ENCODE peak calls at places on chromosomes 11 and 22, in nine cellular contexts. Z is right lobe of liver, C is A549, K is testis, N is esophagus squamous epithelium, B is stomach, U is psoas muscle, D is cardiac muscle cell, W is left ventricle myocardium inferior. Y is an unnamed sample.

GRCh38 chr22:20429254-20430100 is 8.1 kb downstream of the SCARF2 start:
- DNase-seq in U (peak), D (no peak), W (peak), Z (peak), K (peak), B (peak), C (no peak), N (no peak), Y (peak)

GRCh38 chr22:50674606-50675552 is 2.3 kb downstream of the SHANK3 start:
- DNase-seq in C (peak), Z (no peak), D (peak), B (peak), K (no peak), N (no peak), W (no peak), U (no peak), Y (peak)

GRCh38 chr11:12469451-12469850 is 92.1 kb downstream of the PARVA start:
- DNase-seq in N (no peak), W (no peak), Z (no peak), U (peak), C (no peak), B (no peak), D (peak), K (no peak), Y (no peak)

GRCh38 chr11:131033151-131033651 is 116.9 kb upstream of the SNX19 start:
- DNase-seq in K (peak), N (no peak), Z (no peak), D (peak), B (no peak), C (peak), U (no peak), W (no peak), Y (no peak)

GRCh38 chr11:75505966-75506692 is 19.6 kb downstream of the GDPD5 start:
- DNase-seq in N (no peak), Z (no peak), K (peak), C (no peak), U (no peak), B (no peak), W (peak), D (peak), Y (no peak)

GRCh38 chr22:22111267-22111751 is 128.7 kb upstream of the TOP3B start:
- DNase-seq in W (no peak), D (peak), N (no peak), Z (no peak), U (no peak), C (peak), K (no peak), B (no peak), Y (no peak)

GRCh38 chr11:106496677-106497076 is 419.2 kb downstream of the AASDHPPT start:
- DNase-seq in Z (no peak), U (no peak), W (no peak), D (no peak), N (no peak), C (no peak), K (no peak), B (no peak), Y (no peak)

GRCh38 chr22:31956360-31956759 is 12.0 kb downstream of the YWHAH start:
- DNase-seq in D (no peak), W (no peak), K (no peak), N (no peak), U (no peak), Z (no peak), B (no peak), C (no peak), Y (no peak)

GRCh38 chr22:35631597-35631996 is 14.5 kb upstream of the MB start:
- DNase-seq in D (peak), N (no peak), U (peak), B (peak), Z (peak), C (peak), W (no peak), K (peak), Y (peak)

GRCh38 chr11:126147268-126148111 is 64.0 kb downstream of the RPUSD4 start:
- DNase-seq in B (no peak), N (no peak), K (no peak), W (no peak), U (no peak), Z (no peak), D (no peak), C (peak), Y (no peak)

GRCh38 chr22:37486224-37486845 is at the start of gene MFNG:
- DNase-seq in B (peak), U (peak), D (peak), W (peak), K (peak), C (peak), Z (peak), N (peak), Y (peak)

GRCh38 chr22:19970031-19970478 is 28.4 kb upstream of the TXNRD2 start:
- DNase-seq in B (no peak), Z (no peak), W (no peak), K (no peak), U (no peak), D (no peak), N (no peak), C (no peak), Y (no peak)

GRCh38 chr11:26649884-26650283 is 72.0 kb downstream of the SLC5A12 start:
- DNase-seq in B (peak), N (no peak), C (peak), U (no peak), K (peak), Z (peak), D (peak), W (no peak), Y (peak)

GRCh38 chr22:16695261-16695660 is 102.7 kb upstream of the CCT8L2 start:
- DNase-seq in U (no peak), K (no peak), Z (no peak), C (no peak), B (no peak), D (no peak), W (no peak), N (no peak), Y (no peak)

GRCh38 chr11:6402561-6402981 is 12.3 kb downstream of the SMPD1 start:
- DNase-seq in D (no peak), N (no peak), B (no peak), C (no peak), U (no peak), Z (no peak), W (no peak), K (no peak), Y (no peak)

GRCh38 chr22:36341640-36342041 is 46.1 kb downstream of the MYH9 start:
- DNase-seq in W (no peak), K (no peak), B (no peak), N (no peak), Z (no peak), D (no peak), C (no peak), U (no peak), Y (no peak)

GRCh38 chr11:109735139-109735538 is 313.1 kb downstream of the C11orf87 start:
- DNase-seq in U (no peak), W (no peak), C (no peak), K (no peak), D (no peak), Z (no peak), B (no peak), N (no peak), Y (no peak)

GRCh38 chr11:44496391-44496790 is 69.1 kb upstream of the CD82 start:
- DNase-seq in C (no peak), N (no peak), W (no peak), U (no peak), Z (no peak), D (no peak), K (no peak), B (no peak), Y (no peak)

GRCh38 chr22:27045103-27045940 is 387.9 kb downstream of the MIAT start:
- DNase-seq in U (no peak), N (no peak), C (peak), B (no peak), K (no peak), D (peak), W (no peak), Z (no peak), Y (no peak)

GRCh38 chr11:10993186-10993585 is 135.3 kb upstream of the ZBED5 start:
- DNase-seq in B (no peak), W (no peak), C (no peak), U (no peak), N (no peak), Z (no peak), D (no peak), K (no peak), Y (no peak)

GRCh38 chr11:101584651-101585050 is 844 bp upstream of the TRPC6 start:
- DNase-seq in D (no peak), U (no peak), N (no peak), B (no peak), W (no peak), C (no peak), Z (no peak), K (no peak), Y (no peak)

GRCh38 chr11:6604081-6604626 is 580 bp downstream of the ILK start:
- DNase-seq in K (peak), W (no peak), B (peak), Z (no peak), C (peak), U (peak), N (no peak), D (peak), Y (peak)

GRCh38 chr11:77823775-77824174 is 2.8 kb downstream of the AAMDC start:
- DNase-seq in K (no peak), B (no peak), U (no peak), Z (no peak), N (no peak), W (no peak), C (no peak), D (peak), Y (no peak)

GRCh38 chr22:41334215-41334614 is 32.9 kb downstream of the ZC3H7B start:
- DNase-seq in N (no peak), W (no peak), U (no peak), Z (peak), K (no peak), D (no peak), C (no peak), B (no peak), Y (no peak)

GRCh38 chr22:45263790-45264269 is 20.9 kb upstream of the UPK3A start:
- DNase-seq in B (peak), C (peak), U (peak), Z (peak), D (peak), K (peak), N (no peak), W (peak), Y (peak)

GRCh38 chr11:23923357-23923756 is 573.5 kb upstream of the LUZP2 start:
- DNase-seq in W (no peak), U (no peak), D (no peak), K (no peak), C (no peak), B (no peak), N (no peak), Z (no peak), Y (no peak)

GRCh38 chr22:36016656-36017055 is 12.0 kb downstream of the RBFOX2 start:
- DNase-seq in Z (no peak), W (no peak), U (no peak), K (no peak), D (peak), N (no peak), C (no peak), B (no peak), Y (no peak)

GRCh38 chr22:22235564-22235963 is 9.0 kb upstream of the VPREB1 start:
- DNase-seq in W (no peak), N (no peak), K (peak), C (peak), U (no peak), D (peak), B (no peak), Z (no peak), Y (peak)

GRCh38 chr11:10304495-10305261 is at the start of gene ADM:
- DNase-seq in Z (peak), K (peak), D (peak), C (peak), W (peak), N (peak), U (peak), B (peak), Y (peak)

GRCh38 chr22:26321469-26321913 is 107.6 kb upstream of the ASPHD2 start:
- DNase-seq in U (peak), D (no peak), W (peak), K (peak), N (no peak), C (peak), B (no peak), Z (no peak), Y (no peak)

GRCh38 chr11:134512061-134512460 is 100.0 kb upstream of the B3GAT1 start:
- DNase-seq in D (no peak), C (no peak), Z (peak), N (no peak), B (peak), U (no peak), W (no peak), K (no peak), Y (no peak)

GRCh38 chr11:22680628-22681027 is 14.2 kb downstream of the GAS2 start:
- DNase-seq in D (no peak), N (no peak), C (peak), U (no peak), K (no peak), Z (no peak), W (no peak), B (no peak), Y (no peak)

GRCh38 chr11:17511571-17511970 is 32.6 kb downstream of the USH1C start:
- DNase-seq in C (no peak), K (no peak), U (no peak), N (no peak), W (no peak), Z (no peak), B (no peak), D (no peak), Y (no peak)

GRCh38 chr11:35145249-35145648 is 6.3 kb downstream of the CD44 start:
- DNase-seq in C (no peak), U (peak), Z (no peak), B (peak), N (no peak), W (no peak), D (no peak), K (no peak), Y (no peak)
- TF ChIP-seq CTCF in C (no peak), U (no peak), Z (no peak), B (no peak), N (no peak), W (no peak), D (no peak), K (no peak), Y (no peak)

DNA sequence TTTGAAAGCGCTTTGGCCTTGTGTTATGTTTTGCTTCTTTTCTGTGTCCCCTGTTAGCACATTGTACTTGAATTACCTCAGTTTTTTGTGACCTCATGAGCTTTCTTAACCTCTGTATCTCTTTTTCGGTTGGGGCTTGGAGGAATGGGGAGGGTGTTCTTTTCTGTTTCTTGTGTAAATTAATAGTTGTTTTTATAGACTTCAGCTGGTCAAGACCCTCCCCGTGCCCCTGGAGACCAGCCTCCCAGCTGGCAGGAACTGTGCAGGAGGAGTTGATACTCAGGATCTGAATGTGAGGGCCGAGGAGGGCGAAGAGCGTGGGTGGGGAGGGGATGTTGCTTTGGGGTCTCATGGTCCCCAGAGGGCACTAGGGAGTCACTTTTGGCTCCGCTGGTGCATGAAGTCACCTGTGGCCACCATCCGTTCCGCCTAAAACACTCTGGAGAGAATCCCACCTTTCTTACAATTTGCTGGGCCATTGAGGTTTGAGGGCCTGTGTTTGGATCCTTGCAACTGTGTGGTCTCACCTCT is 44.3 kb upstream of the NNMT start:
- DNase-seq in U (peak), W (no peak), B (no peak), K (no peak), C (no peak), D (no peak), Z (no peak), N (no peak), Y (no peak)
- TF ChIP-seq CTCF in U (no peak), W (no peak), B (no peak), K (no peak), C (no peak), D (no peak), Z (no peak), N (no peak), Y (no peak)

GRCh38 chr11:3837793-3838192 is 3.0 kb downstream of the RHOG start:
- DNase-seq in B (peak), D (peak), N (no peak), U (peak), C (no peak), K (peak), W (peak), Z (no peak), Y (peak)
- TF ChIP-seq CTCF in B (no peak), D (no peak), N (no peak), U (no peak), C (no peak), K (no peak), W (no peak), Z (no peak), Y (no peak)

DNA sequence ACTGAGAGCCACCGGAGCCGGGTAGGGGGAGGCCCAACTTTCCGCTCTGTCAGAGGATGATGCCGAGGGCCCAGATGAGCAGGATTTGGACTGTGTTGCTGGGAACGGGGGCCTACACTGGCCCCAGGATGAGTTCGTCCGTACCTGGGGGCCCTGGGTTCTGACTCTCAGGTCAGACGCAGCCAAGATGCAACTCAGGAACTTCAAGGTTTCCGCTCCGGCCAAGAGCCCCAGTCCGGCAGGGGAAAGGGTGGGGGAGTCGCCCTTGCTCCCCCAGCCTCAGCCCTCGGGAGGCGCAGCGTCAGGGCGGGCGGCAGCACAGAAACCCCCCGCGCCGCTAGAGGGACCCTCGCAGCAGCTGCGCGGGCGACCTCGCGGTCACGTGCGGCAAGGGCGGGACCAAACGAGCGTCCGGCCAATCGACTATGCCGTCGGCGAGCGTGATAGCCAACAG is 241 bp upstream of the ARL2 start:
- DNase-seq in Z (peak), B (peak), K (peak), W (peak), C (peak), N (peak), D (peak), U (peak), Y (peak)
- TF ChIP-seq CTCF in Z (no peak), B (no peak), K (no peak), W (peak), C (no peak), N (peak), D (no peak), U (no peak), Y (peak)

GRCh38 chr22:28841111-28841510 is 40.7 kb upstream of the XBP1 start:
- DNase-seq in K (no peak), U (no peak), D (no peak), C (no peak), Z (no peak), B (no peak), W (no peak), N (no peak), Y (no peak)
- TF ChIP-seq CTCF in K (no peak), U (no peak), D (no peak), C (no peak), Z (no peak), B (no peak), W (no peak), N (no peak), Y (peak)

GRCh38 chr11:120115272-120116000 is 22.5 kb downstream of the TRIM29 start:
- DNase-seq in N (no peak), C (no peak), B (no peak), Z (no peak), D (no peak), U (no peak), W (no peak), K (no peak), Y (no peak)
- TF ChIP-seq CTCF in N (no peak), C (no peak), B (no peak), Z (no peak), D (peak), U (no peak), W (no peak), K (no peak), Y (no peak)

Y was measured in endothelial cell.